ENCODE peak calls at places on chromosomes 11 and 22, in eight cellular contexts. L is suprapubic skin, E is right atrium auricular region, D is GM12865, J is endothelial cell, N is uterus, K is MM.1S, M is epithelial cell of esophagus. Q is an unnamed sample.

GRCh38 chr11:68652683-68653156 is 31.6 kb upstream of the GAL start:
- DNase-seq in K (no peak), N (no peak), J (no peak), M (no peak), L (no peak), D (no peak), E (no peak), Q (no peak)

GRCh38 chr22:43153916-43154315 is 2.6 kb downstream of the TSPO start:
- DNase-seq in E (no peak), M (no peak), K (no peak), D (no peak), L (no peak), J (no peak), N (no peak), Q (no peak)

GRCh38 chr11:2891901-2892214 is 6.3 kb upstream of the CDKN1C start:
- DNase-seq in M (no peak), D (no peak), J (no peak), K (no peak), N (peak), E (no peak), L (no peak), Q (peak)

GRCh38 chr11:64876835-64877341 is 1.5 kb downstream of the EHD1 start:
- DNase-seq in J (no peak), L (no peak), M (peak), E (no peak), K (no peak), N (no peak), D (no peak), Q (no peak)

GRCh38 chr11:134126197-134126822 is 57.4 kb downstream of the JAM3 start:
- DNase-seq in K (no peak), L (no peak), N (no peak), E (no peak), M (peak), D (no peak), J (no peak), Q (peak)

GRCh38 chr11:63938481-63939350 is at the start of gene NAA40:
- DNase-seq in J (peak), E (peak), N (peak), L (peak), K (peak), D (peak), M (peak), Q (peak)

GRCh38 chr11:96307748-96308133 is 35.3 kb downstream of the MAML2 start:
- DNase-seq in E (no peak), N (no peak), D (no peak), L (no peak), M (peak), K (no peak), J (no peak), Q (peak)

GRCh38 chr11:27215471-27216267 is 147.3 kb downstream of the CCDC34 start:
- DNase-seq in E (no peak), K (no peak), M (no peak), J (peak), D (no peak), N (peak), L (no peak), Q (no peak)

GRCh38 chr11:35038211-35038930 is 100.6 kb upstream of the CD44 start:
- DNase-seq in L (no peak), N (no peak), K (no peak), M (no peak), J (no peak), D (peak), E (no peak), Q (no peak)

GRCh38 chr11:44731685-44732411 is 5.1 kb downstream of the TSPAN18 start:
- DNase-seq in L (no peak), D (no peak), E (no peak), N (no peak), K (no peak), J (no peak), M (no peak), Q (no peak)

GRCh38 chr11:707817-708420 is 1.9 kb downstream of the EPS8L2 start:
- DNase-seq in L (no peak), N (no peak), M (no peak), J (no peak), K (no peak), E (no peak), D (no peak), Q (no peak)

GRCh38 chr11:77187776-77188175 is 59.7 kb downstream of the MYO7A start:
- DNase-seq in L (no peak), M (no peak), N (no peak), K (no peak), E (no peak), D (no peak), J (no peak), Q (no peak)

GRCh38 chr11:119374632-119375394 is 6.7 kb downstream of the USP2 start:
- DNase-seq in D (no peak), M (no peak), L (no peak), J (no peak), K (no peak), N (no peak), E (no peak), Q (no peak)

GRCh38 chr11:78339483-78339882 is 78.1 kb downstream of the GAB2 start:
- DNase-seq in E (no peak), L (no peak), J (no peak), N (no peak), K (no peak), M (no peak), D (no peak), Q (no peak)

GRCh38 chr11:69950120-69950519 is 128.0 kb upstream of the ANO1 start:
- DNase-seq in E (no peak), N (no peak), K (no peak), J (peak), M (peak), L (no peak), D (peak), Q (peak)

GRCh38 chr22:46066691-46067090 is 83.6 kb upstream of the PPARA start:
- DNase-seq in E (no peak), J (no peak), M (peak), N (peak), D (no peak), K (no peak), L (peak), Q (peak)

GRCh38 chr22:29938285-29938693 is 55.3 kb downstream of the MTMR3 start:
- DNase-seq in M (no peak), L (no peak), E (no peak), N (no peak), D (peak), J (no peak), K (no peak), Q (no peak)

GRCh38 chr11:36186340-36186739 is 102.9 kb downstream of the COMMD9 start:
- DNase-seq in M (peak), D (no peak), N (no peak), L (no peak), E (no peak), J (no peak), K (no peak), Q (peak)

GRCh38 chr22:20453222-20453621 is 15.6 kb upstream of the SCARF2 start:
- DNase-seq in E (no peak), L (no peak), J (no peak), N (no peak), D (no peak), K (no peak), M (no peak), Q (no peak)

GRCh38 chr11:33875621-33876294 is 16.1 kb downstream of the LMO2 start:
- DNase-seq in N (no peak), D (no peak), L (no peak), J (no peak), E (no peak), K (no peak), M (peak), Q (no peak)

GRCh38 chr22:43862074-43862881 is at the start of gene SULT4A1:
- DNase-seq in M (peak), L (no peak), K (no peak), N (no peak), D (no peak), E (no peak), J (no peak), Q (no peak)

GRCh38 chr22:23036684-23037428 is 33.5 kb upstream of the GNAZ start:
- DNase-seq in D (no peak), M (peak), E (no peak), L (no peak), N (no peak), K (no peak), J (no peak), Q (no peak)

GRCh38 chr11:68583047-68583446 is 101.3 kb upstream of the GAL start:
- DNase-seq in N (no peak), K (no peak), M (peak), J (no peak), L (no peak), D (no peak), E (no peak), Q (peak)

GRCh38 chr11:17839973-17840611 is 105.5 kb downstream of the KCNC1 start:
- DNase-seq in D (no peak), M (peak), J (no peak), E (no peak), L (no peak), K (no peak), N (no peak), Q (peak)

GRCh38 chr22:31952094-31952401 is 7.7 kb downstream of the YWHAH start:
- DNase-seq in L (no peak), D (no peak), K (no peak), N (no peak), E (no peak), M (peak), J (no peak), Q (no peak)

GRCh38 chr11:129331871-129332274 is 43.8 kb upstream of the BARX2 start:
- DNase-seq in M (peak), N (peak), D (peak), E (peak), L (peak), K (peak), J (peak), Q (peak)

GRCh38 chr11:15696069-15696468 is 581.3 kb downstream of the INSC start:
- DNase-seq in D (no peak), J (no peak), N (no peak), E (no peak), L (no peak), K (no peak), M (no peak), Q (no peak)

GRCh38 chr11:12175694-12176241 is 65.4 kb downstream of the MICAL2 start:
- DNase-seq in L (no peak), N (no peak), D (peak), M (peak), E (no peak), J (no peak), K (peak), Q (peak)

GRCh38 chr22:48887394-48888332 is 940.0 kb downstream of the BRD1 start:
- DNase-seq in N (no peak), D (no peak), J (no peak), K (no peak), M (no peak), L (peak), E (no peak), Q (no peak)
- TF ChIP-seq CTCF in N (no peak), D (no peak), J (no peak), K (no peak), M (no peak), L (no peak), E (no peak), Q (no peak)

DNA sequence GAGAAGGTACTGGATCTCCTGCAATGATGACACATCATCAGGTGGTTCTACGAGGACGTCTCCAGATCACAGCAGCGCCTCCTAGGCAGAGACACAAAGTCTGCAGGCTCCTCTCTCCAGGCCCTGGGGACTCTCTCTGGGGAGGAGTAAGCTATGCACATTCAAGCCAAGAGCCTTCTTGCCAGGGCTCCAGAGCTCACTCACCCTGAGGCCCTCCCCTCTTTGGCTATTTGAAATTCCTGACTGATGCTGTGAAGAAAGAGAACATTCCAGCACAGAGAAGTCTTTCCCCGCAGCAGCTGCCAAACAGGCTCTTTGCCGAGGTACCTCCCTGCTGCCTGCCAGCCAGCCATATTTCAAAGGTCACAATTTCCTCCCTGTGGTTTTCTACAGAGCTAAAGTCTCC is 204.9 kb downstream of the CSNK2A3 start:
- DNase-seq in M (peak), L (no peak), J (no peak), N (peak), K (no peak), E (peak), D (peak), Q (peak)
- TF ChIP-seq CTCF in M (peak), L (peak), J (no peak), N (peak), K (no peak), E (peak), D (no peak), Q (no peak)

GRCh38 chr11:62593434-62594044 is 2.2 kb upstream of the TUT1 start:
- DNase-seq in N (peak), D (peak), J (peak), E (peak), M (peak), L (peak), K (peak), Q (peak)

GRCh38 chr11:62591448-62592215 is at the start of gene TUT1:
- DNase-seq in L (peak), K (peak), E (peak), J (peak), N (peak), D (peak), M (peak), Q (peak)

GRCh38 chr11:62592989-62593421 is 1.7 kb upstream of the TUT1 start:
- DNase-seq in L (no peak), M (no peak), N (no peak), K (no peak), J (no peak), E (no peak), D (no peak), Q (no peak)

GRCh38 chr11:62592216-62592815 is 993 bp upstream of the TUT1 start:
- DNase-seq in J (no peak), M (no peak), K (no peak), N (no peak), D (peak), E (no peak), L (no peak), Q (no peak)

GRCh38 chr11:62595124-62595523 is 3.8 kb upstream of the TUT1 start:
- DNase-seq in K (no peak), N (no peak), M (no peak), J (no peak), D (no peak), E (no peak), L (no peak), Q (no peak)
- TF ChIP-seq CTCF in K (no peak), N (no peak), M (no peak), J (no peak), D (no peak), E (no peak), L (no peak), Q (no peak)

DNA sequence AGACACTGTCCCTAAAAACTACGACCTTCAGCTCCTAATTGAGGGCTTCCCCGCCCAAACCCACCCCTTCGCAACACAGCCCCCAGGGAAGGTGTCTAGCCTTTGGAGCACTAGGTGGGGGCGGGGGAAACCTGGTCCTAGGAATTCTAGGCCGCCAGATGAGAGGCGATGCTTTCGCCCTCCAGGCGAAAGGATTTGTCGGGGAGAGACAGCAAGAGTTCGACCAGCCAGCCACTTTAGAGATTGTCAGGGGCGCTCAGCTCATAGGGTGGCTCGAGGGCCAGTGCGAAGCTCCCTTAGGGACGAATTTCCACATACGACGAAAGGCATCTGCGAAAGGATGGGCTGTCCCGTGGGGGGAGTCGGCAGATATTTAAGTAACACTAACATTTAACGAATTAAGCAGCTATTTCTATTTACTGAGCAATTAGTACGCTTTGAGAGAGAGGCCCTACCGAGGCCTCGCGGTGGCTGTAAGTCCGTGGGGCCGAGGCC is 5.3 kb downstream of the CD248 start:
- DNase-seq in L (no peak), N (no peak), J (no peak), M (no peak), K (no peak), D (no peak), E (no peak), Q (no peak)
- TF ChIP-seq CTCF in L (peak), N (peak), J (no peak), M (no peak), K (no peak), D (no peak), E (no peak), Q (no peak)

GRCh38 chr11:59142530-59143507 is at the start of gene FAM111A:
- DNase-seq in L (peak), K (peak), N (peak), J (peak), M (peak), D (peak), E (peak), Q (peak)
- TF ChIP-seq CTCF in L (no peak), K (peak), N (no peak), J (no peak), M (peak), D (peak), E (peak), Q (peak)

GRCh38 chr22:50525104-50525958 is at the start of gene SCO2:
- DNase-seq in K (peak), J (peak), D (peak), N (peak), M (peak), L (peak), E (peak), Q (peak)

GRCh38 chr22:50526849-50527801 is 1.7 kb upstream of the SCO2 start:
- DNase-seq in M (peak), L (no peak), D (peak), E (peak), K (no peak), N (no peak), J (no peak), Q (peak)

GRCh38 chr22:50524664-50525103 is 714 bp downstream of the SCO2 start:
- DNase-seq in D (no peak), N (no peak), M (no peak), J (no peak), K (peak), E (no peak), L (no peak), Q (peak)

GRCh38 chr22:50527921-50528681 is 1.7 kb downstream of the TYMP start:
- DNase-seq in K (no peak), M (no peak), L (no peak), N (no peak), D (no peak), E (no peak), J (no peak), Q (no peak)

GRCh38 chr22:50525991-50526848 is 822 bp upstream of the SCO2 start:
- DNase-seq in M (peak), N (peak), L (peak), K (peak), J (peak), E (peak), D (peak), Q (peak)
- TF ChIP-seq CTCF in M (peak), N (peak), L (peak), K (peak), J (peak), E (peak), D (peak), Q (peak)

GRCh38 chr11:121446752-121447156 is 5.4 kb upstream of the SORL1 start:
- DNase-seq in D (peak), J (no peak), E (no peak), N (no peak), K (no peak), L (no peak), M (no peak), Q (no peak)
- TF ChIP-seq CTCF in D (peak), J (no peak), E (no peak), N (peak), K (no peak), L (no peak), M (no peak), Q (peak)